ENCODE peak calls at places on chromosomes 4 and X, in seven cellular contexts. V, F, X, S, L, Y and Q are unnamed samples.
A peak's percentile ranks its signal among the peaks of the same experiment; 100 is the strongest.

GRCh38 chr4:156113138-156113537 is 159.5 kb upstream of the CTSO start:
- DNase-seq in Y (no peak), S (no peak), L (no peak), F (no peak), X (no peak), V (no peak), Q (no peak)

GRCh38 chr4:41437264-41437566 is 100.7 kb upstream of the LIMCH1 start:
- DNase-seq in L (no peak), Y (no peak), X (no peak), V (no peak), S (no peak), F (no peak), Q (no peak)

GRCh38 chrX:15269618-15270521 is at the start of gene ASB9:
- DNase-seq in X (no peak), S (peak; percentile 35), V (no peak), F (peak; percentile 27), L (peak; percentile 41), Y (no peak), Q (peak; percentile 66)

GRCh38 chr4:40721730-40722171 is 28.0 kb upstream of the NSUN7 start:
- DNase-seq in L (no peak), Y (no peak), V (no peak), F (no peak), S (no peak), X (no peak), Q (peak; percentile 69)

GRCh38 chr4:8229341-8229975 is 30.4 kb downstream of the SH3TC1 start:
- DNase-seq in V (no peak), X (no peak), L (no peak), S (no peak), F (no peak), Y (no peak), Q (no peak)

GRCh38 chrX:132041016-132041415 is 17.9 kb downstream of the STK26 start:
- DNase-seq in S (no peak), L (no peak), Y (no peak), F (no peak), V (no peak), X (no peak), Q (peak; percentile 19)

GRCh38 chr4:58144721-58145120 is 1034.5 kb upstream of the IGFBP7 start:
- DNase-seq in F (no peak), S (no peak), X (no peak), L (no peak), Y (no peak), V (no peak), Q (no peak)

GRCh38 chrX:9829308-9830267 is 43.4 kb downstream of the SHROOM2 start:
- DNase-seq in S (no peak), Y (no peak), X (no peak), L (no peak), V (no peak), F (peak; percentile 66), Q (peak; percentile 92)

GRCh38 chr4:137310593-137311490 is 221.5 kb downstream of the PCDH18 start:
- DNase-seq in V (no peak), F (peak; percentile 89), L (peak; percentile 81), Y (no peak), S (peak; percentile 93), X (no peak), Q (peak; percentile 21)

GRCh38 chr4:121711263-121712000 is 14.7 kb upstream of the ANXA5 start:
- DNase-seq in F (peak; percentile 96), Y (peak; percentile 77), L (peak; percentile 85), V (peak; percentile 90), X (no peak), S (peak; percentile 95), Q (peak; percentile 80)

DNA sequence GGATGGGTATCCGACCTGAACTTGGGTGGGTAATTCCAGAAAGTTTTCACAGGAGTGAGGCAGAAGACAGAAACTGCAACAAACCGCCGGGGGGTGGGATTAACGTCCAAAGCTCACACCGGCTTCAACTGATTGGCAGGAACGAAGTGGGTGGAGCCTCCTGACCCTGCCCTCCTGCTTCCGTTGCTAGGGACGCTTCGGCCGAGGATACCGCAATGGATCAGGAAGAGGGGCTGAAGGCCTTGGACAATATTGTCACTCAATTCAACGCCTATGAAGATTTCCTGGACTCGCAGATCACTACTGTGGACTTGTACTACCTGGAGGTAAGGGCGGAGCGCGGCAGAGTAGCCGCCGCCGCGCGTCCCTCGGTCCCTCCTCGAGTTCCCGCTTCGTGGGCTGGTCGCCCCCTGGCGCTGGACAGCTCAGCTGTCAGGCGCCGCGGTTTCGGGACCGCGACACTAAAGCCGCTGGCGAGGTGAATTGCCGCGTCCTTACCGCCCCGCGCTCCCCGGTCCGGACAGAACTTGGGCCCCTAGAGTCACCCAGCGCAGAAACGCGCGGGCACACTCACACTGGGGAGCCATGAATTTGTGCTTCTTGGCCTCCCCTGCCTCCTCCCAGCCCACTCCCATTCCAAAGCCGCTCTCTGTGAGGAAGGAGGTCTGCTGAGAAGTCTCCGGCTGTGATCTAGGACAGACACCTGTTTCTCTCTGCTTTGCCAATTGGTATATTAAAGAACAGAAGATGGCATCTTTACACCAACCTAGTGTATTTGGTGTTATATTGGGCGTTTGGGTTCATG is at the start of gene CFAP299:
- DNase-seq in V (peak; percentile 81), L (peak; percentile 74), X (peak; percentile 88), S (peak; percentile 89), F (peak; percentile 86), Y (peak; percentile 59), Q (peak; percentile 63)
- H3K4me3 ChIP-seq in V (peak within 1 kb of the TSS; percentile 72), L (peak within 1 kb of the TSS; percentile 66), X (peak within 1 kb of the TSS; percentile 73), S (peak within 1 kb of the TSS; percentile 85), F (peak within 1 kb of the TSS; percentile 64), Y (peak within 1 kb of the TSS; percentile 62), Q (peak within 1 kb of the TSS; percentile 64)

GRCh38 chr4:105197777-105198176 is 51.1 kb downstream of the TET2 start:
- DNase-seq in Y (no peak), L (no peak), V (no peak), S (no peak), X (no peak), F (no peak), Q (no peak)

GRCh38 chr4:105192910-105193309 is 46.2 kb downstream of the TET2 start:
- DNase-seq in L (no peak), Y (no peak), F (no peak), S (no peak), V (no peak), X (no peak), Q (no peak)

GRCh38 chr4:105194328-105195231 is 47.9 kb downstream of the TET2 start:
- DNase-seq in S (peak; percentile 29), F (peak; percentile 43), Y (no peak), V (no peak), L (no peak), X (no peak), Q (no peak)

GRCh38 chr4:105198541-105198940 is 51.9 kb downstream of the TET2 start:
- DNase-seq in S (no peak), V (no peak), L (no peak), X (no peak), Y (no peak), F (no peak), Q (no peak)

DNA sequence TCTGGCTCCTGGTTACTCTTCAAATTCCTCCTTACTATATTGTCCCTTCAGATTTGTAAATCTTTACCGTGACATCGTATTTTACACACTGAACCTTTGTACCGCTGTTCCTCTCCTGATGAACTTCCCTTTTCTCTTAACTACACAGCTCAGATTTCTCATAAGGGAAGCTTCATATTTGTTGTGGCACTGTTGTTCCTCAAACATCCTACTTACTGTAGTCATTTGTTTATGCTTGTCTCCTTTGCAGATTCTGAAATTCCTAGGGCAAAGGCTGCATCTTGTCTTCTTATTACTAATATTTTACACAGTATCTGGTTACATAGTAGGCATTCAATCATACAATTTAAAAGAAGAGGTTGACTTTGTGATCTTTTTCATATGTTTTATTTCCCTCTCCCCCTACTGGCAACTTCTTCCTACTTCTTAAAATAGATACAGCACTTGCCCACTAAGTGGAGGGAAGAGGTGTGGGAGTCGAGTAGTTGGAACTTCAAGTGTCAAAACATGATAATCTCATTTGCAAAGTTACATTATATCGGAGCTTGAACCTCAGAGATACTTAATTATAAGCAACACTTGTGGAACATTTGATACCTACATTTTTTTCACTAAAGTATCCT is 50.0 kb downstream of the TET2 start:
- DNase-seq in X (no peak), S (no peak), V (no peak), L (no peak), Y (no peak), F (peak; percentile 34), Q (no peak)
- TF ChIP-seq CTCF in X (peak; percentile 11), S (peak; percentile 27), V (no peak), L (peak; percentile 19), Y (no peak), F (peak; percentile 13), Q (peak; percentile 36)

DNA sequence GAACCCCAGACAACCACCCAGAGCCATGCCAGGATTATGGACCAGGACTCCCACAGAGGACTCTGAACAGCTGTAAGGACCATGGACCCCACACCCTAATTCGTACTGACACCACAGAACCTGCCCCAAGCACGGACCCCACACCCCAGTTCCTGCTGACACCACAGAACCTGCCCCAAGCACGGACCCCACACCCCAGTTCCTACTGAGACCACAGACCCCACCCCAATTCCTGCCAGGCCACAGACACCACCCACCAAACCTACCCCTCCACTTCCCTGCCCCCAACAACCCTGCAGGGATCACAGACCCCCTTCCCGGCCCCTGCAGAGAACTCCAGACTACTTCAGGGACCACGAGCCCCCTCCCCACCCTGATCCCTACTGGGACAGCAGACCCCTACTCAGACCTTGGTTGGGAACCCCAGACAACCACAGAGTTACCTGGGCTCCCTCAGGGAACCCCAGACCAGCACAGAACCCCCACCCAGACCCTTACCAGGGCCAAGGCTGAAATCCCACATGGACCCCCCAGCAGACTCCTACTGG is 1.4 kb upstream of the DHRSX start:
- DNase-seq in F (no peak), X (no peak), L (no peak), V (no peak), Y (no peak), S (no peak), Q (no peak)
- H3K4me3 ChIP-seq in F (no peak overlapping the region), X (no peak overlapping the region), L (no peak overlapping the region), V (no peak overlapping the region), Y (no peak overlapping the region), S (no peak overlapping the region), Q (no peak overlapping the region)

GRCh38 chrX:45784590-45784989 is 583.9 kb upstream of the DIPK2B start:
- DNase-seq in F (no peak), V (no peak), L (no peak), S (no peak), X (no peak), Y (no peak), Q (no peak)

GRCh38 chrX:45783002-45783401 is 582.3 kb upstream of the DIPK2B start:
- DNase-seq in X (no peak), V (no peak), Y (no peak), L (no peak), F (no peak), S (no peak), Q (no peak)

GRCh38 chrX:45778621-45779020 is 577.9 kb upstream of the DIPK2B start:
- DNase-seq in S (no peak), L (no peak), V (no peak), F (no peak), Y (no peak), X (no peak), Q (no peak)

GRCh38 chrX:45781901-45782553 is 581.4 kb upstream of the DIPK2B start:
- DNase-seq in L (no peak), Y (no peak), V (no peak), F (peak; percentile 79), S (peak; percentile 80), X (no peak), Q (no peak)
- TF ChIP-seq CTCF in L (peak; percentile 8), Y (no peak), V (peak; percentile 9), F (peak; percentile 19), S (peak; percentile 48), X (no peak), Q (peak; percentile 49)

GRCh38 chr4:148265627-148266026 is 176.6 kb downstream of the NR3C2 start:
- DNase-seq in X (no peak), S (no peak), Y (no peak), F (no peak), L (no peak), V (no peak), Q (no peak)
- H3K4me3 ChIP-seq in X (no peak overlapping the region), S (no peak overlapping the region), Y (no peak overlapping the region), F (no peak overlapping the region), L (no peak overlapping the region), V (no peak overlapping the region), Q (no peak overlapping the region)